ENCODE peak calls at places on chromosomes 3 and 15, in seven cellular contexts. T is Calu3, C is lung microvascular endothelial cell, X is heart left ventricle, V is endothelial cell, W is choroid plexus epithelial cell, Z is ovary. H is an unnamed sample.

GRCh38 chr15:67241132-67241855 is 13.2 kb downstream of the AAGAB start:
- DNase-seq in T (no peak), C (no peak), X (no peak), V (no peak), W (no peak), Z (no peak), H (no peak)

GRCh38 chr15:78419331-78419730 is 18.7 kb upstream of the IREB2 start:
- DNase-seq in T (peak; percentile 25), C (no peak), X (no peak), V (no peak), W (no peak), Z (no peak), H (no peak)

GRCh38 chr3:120419797-120420196 is 31.0 kb downstream of the FSTL1 start:
- DNase-seq in T (no peak), C (no peak), X (peak; percentile 74), V (no peak), W (no peak), Z (no peak), H (peak; percentile 79)

GRCh38 chr15:63797901-63798300 is 35.8 kb downstream of the HERC1 start:
- DNase-seq in T (no peak), C (no peak), X (no peak), V (no peak), W (no peak), Z (no peak), H (no peak)

GRCh38 chr15:85743392-85744045 is 51.2 kb downstream of the KLHL25 start:
- DNase-seq in T (no peak), C (no peak), X (no peak), V (no peak), W (no peak), Z (no peak), H (peak; percentile 40)

GRCh38 chr3:123642182-123642956 is 57.5 kb upstream of the HACD2 start:
- DNase-seq in T (peak; percentile 73), C (peak; percentile 93), X (peak; percentile 60), V (peak; percentile 77), W (peak; percentile 97), Z (peak; percentile 78), H (peak; percentile 95)

GRCh38 chr3:99730870-99731269 is 86.8 kb upstream of the CMSS1 start:
- DNase-seq in T (no peak), C (no peak), X (no peak), V (no peak), W (no peak), Z (no peak), H (no peak)

GRCh38 chr3:122688996-122689395 is 8.4 kb downstream of the PARP14 start:
- DNase-seq in T (no peak), C (peak; percentile 45), X (no peak), V (no peak), W (no peak), Z (no peak), H (no peak)

GRCh38 chr3:128227507-128227906 is 74.2 kb downstream of the EEFSEC start:
- DNase-seq in T (no peak), C (no peak), X (no peak), V (no peak), W (no peak), Z (no peak), H (no peak)

GRCh38 chr3:133413166-133414020 is 13.5 kb downstream of the BFSP2 start:
- DNase-seq in T (no peak), C (no peak), X (no peak), V (no peak), W (peak; percentile 61), Z (no peak), H (no peak)

GRCh38 chr15:67762610-67763368 is 62.5 kb upstream of the SKOR1 start:
- DNase-seq in T (no peak), C (no peak), X (no peak), V (no peak), W (peak; percentile 51), Z (no peak), H (no peak)

GRCh38 chr3:172717493-172718088 is 6.7 kb upstream of the NCEH1 start:
- DNase-seq in T (no peak), C (peak; percentile 32), X (no peak), V (no peak), W (peak; percentile 28), Z (no peak), H (no peak)

GRCh38 chr3:14490831-14491230 is 49.3 kb downstream of the GRIP2 start:
- DNase-seq in T (no peak), C (no peak), X (no peak), V (no peak), W (no peak), Z (no peak), H (no peak)

GRCh38 chr15:73994912-73995622 is 551 bp downstream of the PML start:
- DNase-seq in T (no peak), C (peak; percentile 28), X (peak; percentile 54), V (no peak), W (no peak), Z (peak; percentile 64), H (peak; percentile 76)

GRCh38 chr15:53328341-53328740 is 431.1 kb downstream of the WDR72 start:
- DNase-seq in T (no peak), C (no peak), X (no peak), V (no peak), W (no peak), Z (no peak), H (no peak)

GRCh38 chr3:56291953-56292352 is 176.3 kb downstream of the ERC2 start:
- DNase-seq in T (no peak), C (no peak), X (no peak), V (no peak), W (no peak), Z (no peak), H (no peak)

GRCh38 chr15:69209661-69210060 is 49.2 kb downstream of the GLCE start:
- DNase-seq in T (no peak), C (no peak), X (no peak), V (no peak), W (no peak), Z (no peak), H (no peak)

GRCh38 chr3:46862689-46863020 is 589 bp downstream of the MYL3 start:
- DNase-seq in T (no peak), C (no peak), X (no peak), V (no peak), W (no peak), Z (no peak), H (no peak)

GRCh38 chr3:50242371-50242770 is 6.4 kb downstream of the GNAI2 start:
- DNase-seq in T (no peak), C (no peak), X (no peak), V (no peak), W (no peak), Z (no peak), H (no peak)

GRCh38 chr3:8237893-8238292 is 263.7 kb upstream of the LMCD1 start:
- DNase-seq in T (no peak), C (no peak), X (no peak), V (no peak), W (peak; percentile 23), Z (no peak), H (no peak)

GRCh38 chr3:39216176-39216790 is 23.9 kb upstream of the XIRP1 start:
- DNase-seq in T (no peak), C (no peak), X (no peak), V (no peak), W (no peak), Z (no peak), H (no peak)

GRCh38 chr3:151282921-151283320 is 4.6 kb upstream of the P2RY14 start:
- DNase-seq in T (no peak), C (peak; percentile 57), X (no peak), V (no peak), W (peak; percentile 84), Z (no peak), H (no peak)

GRCh38 chr3:78601249-78601648 is 1166.5 kb downstream of the ROBO1 start:
- DNase-seq in T (no peak), C (no peak), X (no peak), V (no peak), W (peak; percentile 11), Z (no peak), H (no peak)

GRCh38 chr3:36700537-36701248 is 63.7 kb downstream of the DCLK3 start:
- DNase-seq in T (peak; percentile 75), C (peak; percentile 77), X (peak; percentile 50), V (peak; percentile 66), W (peak; percentile 92), Z (peak; percentile 28), H (no peak)

GRCh38 chr3:188507244-188507720 is 353.3 kb downstream of the LPP start:
- DNase-seq in T (no peak), C (peak; percentile 89), X (no peak), V (no peak), W (peak; percentile 98), Z (no peak), H (no peak)

GRCh38 chr15:49815937-49816336 is 195.1 kb downstream of the DTWD1 start:
- DNase-seq in T (no peak), C (peak; percentile 14), X (peak; percentile 38), V (no peak), W (peak; percentile 71), Z (no peak), H (no peak)

GRCh38 chr3:155317211-155317610 is 23.7 kb upstream of the STRIT1 start:
- DNase-seq in T (no peak), C (no peak), X (no peak), V (no peak), W (no peak), Z (no peak), H (no peak)

GRCh38 chr15:86915811-86916331 is 836.2 kb downstream of the AGBL1 start:
- DNase-seq in T (peak; percentile 7), C (peak; percentile 2), X (no peak), V (peak; percentile 26), W (peak; percentile 67), Z (no peak), H (no peak)

GRCh38 chr15:48962662-48963523 is 826 bp downstream of the SHC4 start:
- DNase-seq in T (peak; percentile 18), C (peak; percentile 49), X (peak; percentile 60), V (peak; percentile 52), W (peak; percentile 64), Z (no peak), H (peak; percentile 70)

GRCh38 chr3:185400340-185400667 is 37.4 kb downstream of the MAP3K13 start:
- DNase-seq in T (no peak), C (no peak), X (no peak), V (no peak), W (no peak), Z (no peak), H (no peak)

GRCh38 chr3:69390771-69391170 is 4.9 kb upstream of the FRMD4B start:
- DNase-seq in T (no peak), C (no peak), X (no peak), V (no peak), W (no peak), Z (no peak), H (no peak)

GRCh38 chr3:20527368-20527767 is 341.4 kb upstream of the SGO1 start:
- DNase-seq in T (no peak), C (no peak), X (no peak), V (no peak), W (no peak), Z (no peak), H (no peak)

GRCh38 chr15:67906382-67906781 is 66.5 kb upstream of the RNU6-1 start:
- DNase-seq in T (no peak), C (no peak), X (no peak), V (no peak), W (peak; percentile 67), Z (no peak), H (no peak)

GRCh38 chr15:43896543-43896942 is 69.7 kb downstream of the WDR76 start:
- DNase-seq in T (no peak), C (no peak), X (no peak), V (no peak), W (no peak), Z (no peak), H (no peak)

GRCh38 chr15:63405159-63405558 is 23.5 kb upstream of the CA12 start:
- DNase-seq in T (no peak), C (no peak), X (no peak), V (no peak), W (no peak), Z (no peak), H (no peak)

GRCh38 chr3:31486865-31487533 is 45.7 kb upstream of the STT3B start:
- DNase-seq in T (no peak), C (no peak), X (no peak), V (no peak), W (no peak), Z (no peak), H (no peak)

GRCh38 chr15:83890584-83890983 is 236.7 kb downstream of the ADAMTSL3 start:
- DNase-seq in T (no peak), C (peak; percentile 2), X (no peak), V (no peak), W (no peak), Z (no peak), H (peak; percentile 73)